ENCODE peak calls at places on chromosomes 2 and 18, in eight cellular contexts. L is type B pancreatic cell; Y is AG04449; P is AG09319; S is CD4-positive, alpha-beta T cell; I is epithelial cell of esophagus; O is spleen; K is PC-3. J is an unnamed sample.

GRCh38 chr2:10435427-10436204 is 12.5 kb downstream of the ODC1 start:
- DNase-seq in L (no peak), Y (no peak), P (no peak), S (no peak), I (no peak), O (peak; percentile 82), K (no peak), J (no peak)

GRCh38 chr2:216692636-216693413 is 2.5 kb downstream of the IGFBP5 start:
- DNase-seq in L (peak; percentile 87), Y (no peak), P (peak; percentile 52), S (peak; percentile 55), I (peak; percentile 57), O (no peak), K (peak; percentile 80), J (peak; percentile 71)

GRCh38 chr2:101368371-101368770 is 18.9 kb downstream of the CREG2 start:
- DNase-seq in L (no peak), Y (no peak), P (no peak), S (no peak), I (no peak), O (no peak), K (no peak), J (no peak)

GRCh38 chr2:33104052-33104623 is 157.4 kb downstream of the LTBP1 start:
- DNase-seq in L (no peak), Y (no peak), P (no peak), S (no peak), I (peak; percentile 62), O (no peak), K (peak; percentile 87), J (no peak)

GRCh38 chr2:13230221-13230620 is 513.5 kb downstream of the TRIB2 start:
- DNase-seq in L (no peak), Y (no peak), P (no peak), S (no peak), I (peak; percentile 4), O (no peak), K (peak; percentile 15), J (no peak)

GRCh38 chr2:177328056-177328455 is 63.5 kb upstream of the NFE2L2 start:
- DNase-seq in L (no peak), Y (no peak), P (no peak), S (no peak), I (peak; percentile 33), O (no peak), K (no peak), J (no peak)

GRCh38 chr2:179264238-179265081 is at the start of gene SESTD1:
- DNase-seq in L (peak; percentile 82), Y (no peak), P (no peak), S (peak; percentile 55), I (peak; percentile 67), O (peak; percentile 94), K (peak; percentile 46), J (peak; percentile 45)

GRCh38 chr18:67608909-67609308 is 92.4 kb upstream of the DSEL start:
- DNase-seq in L (no peak), Y (no peak), P (no peak), S (no peak), I (no peak), O (no peak), K (peak; percentile 14), J (no peak)

DNA sequence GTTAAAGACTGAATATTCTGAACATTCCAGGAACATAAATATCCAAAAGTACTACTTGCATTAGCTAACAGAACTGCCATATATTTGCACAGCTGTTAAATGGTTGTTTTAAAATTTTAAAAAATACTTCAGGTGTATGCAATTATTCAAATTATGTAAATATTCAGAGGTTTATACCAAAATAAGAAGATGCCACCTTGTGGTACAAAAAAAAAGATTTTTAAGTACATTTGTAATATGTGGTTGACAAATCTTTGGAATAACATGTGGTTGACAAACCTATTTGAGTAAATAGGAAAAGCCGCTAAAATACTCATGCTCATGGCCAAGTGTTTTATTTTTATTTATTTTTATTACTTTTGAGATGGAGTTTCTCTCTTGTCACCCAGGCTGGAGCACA is 439.8 kb upstream of the FANCL start:
- DNase-seq in L (no peak), Y (no peak), P (no peak), S (no peak), I (peak; percentile 20), O (no peak), K (peak; percentile 58), J (peak; percentile 2)
- TF ChIP-seq CTCF in L (peak; percentile 48), Y (no peak), P (no peak), S (no peak), I (no peak), O (no peak), K (peak; percentile 69), J (peak; percentile 9)

GRCh38 chr2:75729861-75730260 is 19.1 kb upstream of the GCFC2 start:
- DNase-seq in L (no peak), Y (no peak), P (no peak), S (no peak), I (peak; percentile 26), O (no peak), K (peak; percentile 66), J (no peak)
- TF ChIP-seq CTCF in L (peak; percentile 66), Y (no peak), P (peak; percentile 14), S (no peak), I (peak; percentile 41), O (no peak), K (peak; percentile 73), J (peak; percentile 24)

DNA sequence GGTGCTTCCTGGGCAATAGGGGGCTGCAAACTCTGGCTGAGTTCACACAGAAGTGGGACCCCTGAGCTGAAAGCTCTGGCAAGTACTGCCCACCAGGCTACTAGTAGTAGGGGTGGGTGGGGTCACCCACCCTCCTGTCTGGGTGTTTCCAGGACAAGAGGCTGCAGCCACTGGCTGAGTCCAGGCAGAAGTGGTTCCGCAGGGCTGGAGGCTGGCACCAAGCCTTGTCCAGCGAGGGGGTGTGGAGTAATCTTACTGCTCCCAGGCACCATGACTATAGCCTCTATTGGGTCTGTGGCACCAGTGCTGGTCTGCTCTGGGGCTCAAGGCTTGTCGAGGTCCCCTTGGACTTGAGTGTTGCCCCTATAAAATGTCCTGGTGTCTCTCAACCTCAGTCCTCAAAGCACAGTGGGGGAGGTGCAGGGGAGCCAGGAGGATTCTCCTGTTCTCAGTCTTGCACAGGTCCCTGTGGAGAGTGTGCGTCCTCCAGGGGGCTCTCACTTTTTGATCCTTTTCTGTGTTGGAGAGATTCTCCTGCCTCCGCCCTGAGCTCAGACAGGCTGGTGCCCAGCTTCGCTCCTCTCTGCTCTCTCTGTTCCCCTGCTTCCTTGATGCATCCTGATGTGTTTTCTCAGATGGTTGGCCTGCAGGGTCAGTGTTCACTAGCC is 48.1 kb downstream of the NUP35 start:
- DNase-seq in L (no peak), Y (no peak), P (no peak), S (no peak), I (no peak), O (no peak), K (no peak), J (no peak)
- TF ChIP-seq CTCF in L (no peak), Y (no peak), P (no peak), S (no peak), I (no peak), O (no peak), K (no peak), J (no peak)

GRCh38 chr2:218865999-218866398 is 6.4 kb downstream of the WNT6 start:
- DNase-seq in L (no peak), Y (no peak), P (no peak), S (no peak), I (no peak), O (peak; percentile 48), K (no peak), J (no peak)
- TF ChIP-seq CTCF in L (no peak), Y (no peak), P (no peak), S (no peak), I (no peak), O (no peak), K (no peak), J (no peak)

DNA sequence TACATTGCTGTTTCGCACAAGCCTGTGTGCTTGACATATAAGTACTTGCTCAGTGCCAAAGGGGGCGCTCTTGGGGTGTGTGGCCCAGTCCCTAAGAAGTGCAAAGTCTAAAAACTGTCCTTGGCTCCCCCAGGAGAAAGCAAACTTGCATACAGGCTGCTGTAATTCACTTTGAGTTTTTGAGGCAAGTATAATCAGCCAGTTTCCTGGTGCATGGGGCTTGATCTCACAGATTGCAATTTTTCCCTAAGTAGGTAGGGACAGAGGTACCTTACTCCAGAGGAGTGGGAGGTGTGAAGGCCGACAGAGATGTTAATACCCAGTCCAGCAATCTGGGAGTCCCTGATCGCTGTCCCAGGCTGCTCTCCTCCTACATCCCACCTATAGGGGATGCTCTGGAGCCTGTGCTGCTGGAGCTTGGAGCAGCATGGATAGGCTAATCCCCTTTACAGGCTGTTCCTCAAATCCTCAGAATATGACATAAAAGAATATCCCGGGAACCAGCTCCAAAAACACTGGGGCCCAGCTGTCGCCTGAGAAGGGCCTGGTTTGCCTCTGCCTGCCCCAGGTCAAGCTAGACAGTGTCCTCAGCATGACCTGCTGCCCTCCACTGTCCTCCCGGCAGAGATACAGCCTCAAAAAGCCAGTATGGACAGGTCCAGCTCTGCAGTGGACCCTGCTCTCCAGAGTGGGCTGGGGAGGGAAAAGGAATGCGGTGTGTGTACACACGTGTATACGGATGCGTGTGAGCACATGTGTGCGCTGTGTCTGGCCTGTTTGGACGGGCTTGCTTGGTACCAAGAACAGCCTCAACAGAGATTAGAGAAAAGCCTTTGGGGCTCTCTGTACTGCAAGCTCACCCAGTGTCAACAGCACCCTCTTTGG is 136.6 kb upstream of the HAAO start:
- DNase-seq in L (no peak), Y (no peak), P (no peak), S (no peak), I (peak; percentile 37), O (no peak), K (peak; percentile 19), J (no peak)
- TF ChIP-seq CTCF in L (peak; percentile 73), Y (peak; percentile 64), P (peak; percentile 50), S (no peak), I (peak; percentile 42), O (no peak), K (peak; percentile 34), J (no peak)

J was measured in RWPE1.